ENCODE peak calls at places on chromosomes 4 and X, in seven cellular contexts. H, Q, J, N, Y, P and B are unnamed samples.

GRCh38 chrX:55201930-55202579 is 18.1 kb upstream of the PAGE5 start:
- DNase-seq in H (no peak), Q (no peak), J (no peak), N (no peak), Y (no peak), P (no peak), B (no peak)

GRCh38 chrX:40325161-40325560 is 227.4 kb upstream of the BCOR start:
- DNase-seq in H (no peak), Q (no peak), J (no peak), N (no peak), Y (no peak), P (no peak), B (no peak)

GRCh38 chr4:3372933-3373465 is 68.8 kb upstream of the HGFAC start:
- DNase-seq in H (no peak), Q (no peak), J (no peak), N (no peak), Y (no peak), P (no peak), B (no peak)

GRCh38 chr4:100486496-100486895 is 31.3 kb downstream of the EMCN start:
- DNase-seq in H (no peak), Q (no peak), J (no peak), N (no peak), Y (no peak), P (no peak), B (no peak)

GRCh38 chr4:118280501-118281218 is 72.1 kb downstream of the PRSS12 start:
- DNase-seq in H (peak; percentile 67), Q (no peak), J (no peak), N (peak; percentile 56), Y (no peak), P (peak; percentile 77), B (peak; percentile 40)

GRCh38 chrX:154378059-154378798 is 866 bp upstream of the EMD start:
- DNase-seq in H (no peak), Q (no peak), J (peak; percentile 77), N (no peak), Y (peak; percentile 78), P (peak; percentile 41), B (no peak)

GRCh38 chr4:16916719-16917337 is 18.4 kb upstream of the LDB2 start:
- DNase-seq in H (peak; percentile 83), Q (peak; percentile 52), J (peak; percentile 34), N (peak; percentile 6), Y (peak; percentile 30), P (peak; percentile 68), B (peak; percentile 38)

GRCh38 chrX:73944582-73944947 is 359.4 kb upstream of the ZCCHC13 start:
- DNase-seq in H (no peak), Q (no peak), J (peak; percentile 10), N (no peak), Y (no peak), P (no peak), B (no peak)

GRCh38 chr4:175646802-175647201 is 165.3 kb downstream of the GPM6A start:
- DNase-seq in H (peak; percentile 14), Q (no peak), J (no peak), N (no peak), Y (no peak), P (no peak), B (no peak)

GRCh38 chrX:129493643-129494042 is 29.6 kb downstream of the SMARCA1 start:
- DNase-seq in H (no peak), Q (no peak), J (no peak), N (peak; percentile 49), Y (no peak), P (peak; percentile 60), B (no peak)

GRCh38 chr4:184644553-184645307 is 4.5 kb downstream of the CASP3 start:
- DNase-seq in H (no peak), Q (no peak), J (no peak), N (peak; percentile 24), Y (no peak), P (peak; percentile 13), B (no peak)